ENCODE peak calls at places on chromosomes 13 and 19, in five cellular contexts. M, H, Q, N and G are unnamed samples.

GRCh38 chr19:54287456-54287855 is 6.5 kb upstream of the LILRB2 start:
- DNase-seq in H (no peak), N (no peak), Q (peak; percentile 6), M (no peak), G (peak; percentile 15)

GRCh38 chr19:32924200-32924599 is 47.6 kb downstream of the CEP89 start:
- DNase-seq in N (peak; percentile 35), M (no peak), H (no peak), Q (peak; percentile 14), G (no peak)

GRCh38 chr13:33323766-33324525 is 38.4 kb upstream of the STARD13 start:
- DNase-seq in Q (peak; percentile 37), M (no peak), H (no peak), N (no peak), G (peak; percentile 76)

GRCh38 chr13:72458701-72459100 is 268.7 kb downstream of the MZT1 start:
- DNase-seq in Q (peak; percentile 36), H (no peak), M (peak; percentile 9), N (no peak), G (peak; percentile 6)

GRCh38 chr13:52374873-52375411 is 31.0 kb downstream of the THSD1 start:
- DNase-seq in Q (no peak), N (no peak), M (no peak), H (no peak), G (no peak)

GRCh38 chr13:106867249-106867648 is 299.3 kb upstream of the ARGLU1 start:
- DNase-seq in H (no peak), N (no peak), M (no peak), Q (peak; percentile 2), G (peak; percentile 17)

GRCh38 chr13:76769238-76769859 is 116.9 kb downstream of the KCTD12 start:
- DNase-seq in Q (peak; percentile 19), M (no peak), N (no peak), H (no peak), G (no peak)

GRCh38 chr19:18815673-18816072 is 16.1 kb upstream of the UPF1 start:
- DNase-seq in N (no peak), M (no peak), Q (no peak), H (no peak), G (no peak)

GRCh38 chr13:60765700-60766411 is 368.8 kb downstream of the TDRD3 start:
- DNase-seq in M (no peak), H (no peak), Q (peak; percentile 85), N (no peak), G (no peak)

GRCh38 chr13:25980255-25980654 is 71.6 kb downstream of the SHISA2 start:
- DNase-seq in H (no peak), Q (peak; percentile 10), M (peak; percentile 60), N (no peak), G (peak; percentile 32)

GRCh38 chr19:48397263-48397635 is 3.8 kb downstream of the GRIN2D start:
- DNase-seq in Q (no peak), N (no peak), H (no peak), M (no peak), G (no peak)

GRCh38 chr19:48397636-48398328 is 4.3 kb downstream of the GRIN2D start:
- DNase-seq in Q (no peak), H (no peak), N (no peak), M (no peak), G (no peak)

GRCh38 chr19:48396871-48397176 is 3.4 kb downstream of the GRIN2D start:
- DNase-seq in M (no peak), Q (no peak), H (no peak), N (no peak), G (no peak)

GRCh38 chr19:48400018-48400742 is 6.7 kb downstream of the GRIN2D start:
- DNase-seq in N (peak; percentile 67), H (no peak), M (no peak), Q (peak; percentile 76), G (no peak)

GRCh38 chr19:48398329-48399235 is 5.1 kb downstream of the GRIN2D start:
- DNase-seq in H (peak; percentile 77), N (peak; percentile 86), Q (peak; percentile 85), M (peak; percentile 86), G (peak; percentile 58)
- H3K4me3 ChIP-seq in H (peak overlapping the region; percentile 24), N (peak overlapping the region; percentile 24), Q (no peak overlapping the region), M (peak overlapping the region; percentile 64), G (peak overlapping the region; percentile 79)

DNA sequence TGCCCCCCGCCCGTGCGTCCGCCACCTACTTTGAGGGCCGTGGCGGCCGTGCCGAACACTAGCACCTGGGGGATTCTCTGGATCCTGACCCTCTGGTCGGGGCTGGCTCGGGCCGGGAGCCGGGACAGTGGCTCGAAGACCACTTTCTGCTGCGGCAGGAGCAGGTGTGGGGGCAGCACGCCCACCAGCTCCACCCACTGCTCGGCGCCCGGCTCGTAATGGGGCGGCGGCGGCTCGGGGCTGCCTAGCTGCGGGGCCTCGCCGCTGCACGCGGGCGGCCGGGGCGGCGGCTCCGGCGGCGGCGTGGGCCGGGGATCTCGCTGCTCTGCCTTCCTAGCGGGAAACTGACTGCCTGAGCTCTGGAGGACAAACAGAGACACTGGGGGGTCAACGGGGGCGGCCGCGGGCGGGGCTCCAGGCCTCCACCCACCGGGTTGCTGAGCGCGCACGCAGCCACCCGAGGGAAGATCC is 26.4 kb downstream of the DCAF15 start:
- DNase-seq in H (peak; percentile 24), N (no peak), M (peak; percentile 36), Q (no peak), G (no peak)
- H3K4me1 ChIP-seq in H (peaks cover 10% of the 10 kb centered on the region), N (peaks cover 7% of the 10 kb centered on the region), M (peaks cover 33% of the 10 kb centered on the region), Q (peaks cover 2% of the 10 kb centered on the region), G (no peaks in the 10 kb centered on the region)

DNA sequence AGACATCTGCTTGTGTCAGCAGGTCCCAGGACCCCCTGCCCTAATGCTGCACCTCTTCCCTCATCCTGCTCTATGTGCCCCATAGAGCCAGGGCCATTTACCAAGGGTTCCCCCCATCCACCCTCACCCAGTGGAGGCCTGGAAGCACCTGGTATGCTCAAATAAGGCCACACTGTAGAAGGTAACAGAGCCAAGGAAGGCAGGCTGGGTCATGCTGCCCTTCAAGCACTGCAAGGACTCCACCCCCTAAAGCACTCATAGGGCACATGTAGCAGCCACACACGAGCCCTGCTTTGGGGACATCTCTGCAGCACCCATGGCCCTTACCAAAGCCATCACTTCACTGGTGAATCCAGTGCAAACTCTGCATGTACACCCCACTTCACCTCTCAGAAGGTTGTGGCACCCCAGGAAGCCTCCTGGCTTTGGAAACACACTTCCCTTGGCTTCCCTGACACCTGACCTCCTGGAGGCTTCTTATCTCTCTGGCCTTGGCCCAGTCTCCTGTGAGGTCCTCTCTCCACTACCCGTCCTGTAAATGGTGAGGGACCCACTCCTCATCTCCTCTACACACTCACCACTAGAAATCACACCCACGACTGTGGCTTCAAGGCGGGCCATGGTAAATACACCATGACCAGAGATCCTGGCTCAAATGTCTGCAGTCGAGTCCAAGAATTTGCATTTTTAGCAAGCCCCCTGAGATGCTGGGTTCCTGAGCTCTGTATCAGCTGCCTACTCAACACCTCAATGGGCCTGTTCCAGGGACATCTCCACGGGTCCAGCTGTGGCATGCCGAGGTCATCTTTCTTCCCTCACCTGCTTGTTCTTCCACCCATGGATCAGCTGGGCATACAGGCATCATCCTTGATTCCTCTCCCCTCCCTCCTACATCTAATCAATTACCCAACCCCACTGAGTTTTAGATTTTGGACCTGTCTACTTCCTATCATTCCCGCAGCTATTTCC is 80.9 kb upstream of the DOCK9 start:
- DNase-seq in H (no peak), Q (no peak), M (no peak), N (no peak), G (no peak)
- H3K9ac ChIP-seq in H (no peak overlapping the region), Q (no peak overlapping the region), M (no peak overlapping the region), N (no peak overlapping the region), G (no peak overlapping the region)

DNA sequence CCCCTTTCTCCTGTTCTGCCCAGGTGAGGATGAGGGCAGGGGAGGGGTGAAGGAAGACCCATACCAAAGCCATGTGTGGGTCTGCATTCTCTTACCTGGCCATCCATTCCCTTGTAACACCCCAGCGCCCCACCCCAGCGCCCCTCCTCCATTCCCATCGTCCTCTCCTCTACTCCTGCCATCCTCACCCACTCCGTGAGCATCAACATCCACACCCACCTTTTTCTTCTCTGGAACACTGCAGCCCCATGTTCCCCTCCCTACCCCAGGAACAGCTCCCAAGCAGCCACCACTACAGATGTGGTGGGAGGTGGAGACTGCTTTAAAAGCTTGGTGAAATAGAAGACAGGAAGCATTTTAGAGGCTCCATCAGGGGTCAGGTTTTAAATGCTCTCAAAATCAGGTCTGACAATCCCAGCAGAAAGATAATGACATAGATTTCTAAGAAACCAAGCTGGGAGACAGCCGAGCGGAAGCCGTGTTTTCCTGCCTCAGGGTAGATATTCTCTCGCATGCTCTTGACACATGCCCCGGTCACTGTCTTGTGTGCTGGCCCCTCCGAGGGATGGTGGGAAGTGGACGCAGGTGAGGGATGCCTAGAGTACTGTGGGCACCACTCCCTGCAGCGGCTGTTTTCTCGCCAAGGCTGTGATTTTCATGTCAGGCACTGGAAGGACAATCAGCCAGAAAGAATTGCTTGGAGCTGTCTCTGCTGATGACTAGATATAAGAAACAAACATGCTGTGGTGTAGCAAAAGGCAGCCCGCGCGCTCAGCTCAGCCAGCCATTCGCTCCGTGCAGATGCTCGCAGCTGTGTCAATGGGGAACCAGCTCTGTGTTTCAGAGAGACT is 9.8 kb downstream of the MEDAG start:
- DNase-seq in M (no peak), Q (no peak), N (no peak), H (no peak), G (no peak)
- H3K4me3 ChIP-seq in M (no peak overlapping the region), Q (no peak overlapping the region), N (no peak overlapping the region), H (no peak overlapping the region), G (no peak overlapping the region)

GRCh38 chr13:114162533-114162922 is 16.5 kb upstream of the CFAP97D2 start:
- DNase-seq in H (no peak), Q (no peak), N (no peak), M (no peak), G (no peak)

GRCh38 chr13:114166381-114167131 is 12.5 kb upstream of the CFAP97D2 start:
- DNase-seq in H (no peak), N (no peak), M (no peak), Q (no peak), G (no peak)

GRCh38 chr13:114161644-114162532 is 17.2 kb upstream of the CFAP97D2 start:
- DNase-seq in M (no peak), N (peak; percentile 82), Q (peak; percentile 34), H (no peak), G (no peak)

GRCh38 chr13:114164681-114165429 is 14.2 kb upstream of the CFAP97D2 start:
- DNase-seq in Q (no peak), H (no peak), N (no peak), M (no peak), G (no peak)

GRCh38 chr13:114164027-114164426 is 15.0 kb upstream of the CFAP97D2 start:
- DNase-seq in Q (no peak), M (no peak), N (no peak), H (no peak), G (no peak)
- H3K4me1 ChIP-seq in Q (peaks cover 2% of the 10 kb centered on the region), M (peaks cover 8% of the 10 kb centered on the region), N (peaks cover 3% of the 10 kb centered on the region), H (peaks cover 5% of the 10 kb centered on the region), G (peaks cover 13% of the 10 kb centered on the region)

GRCh38 chr13:97255515-97255999 is 33.4 kb downstream of the MBNL2 start:
- DNase-seq in M (no peak), H (no peak), Q (peak; percentile 56), N (no peak), G (no peak)

GRCh38 chr13:97253581-97254293 is 31.6 kb downstream of the MBNL2 start:
- DNase-seq in M (no peak), N (no peak), H (no peak), Q (no peak), G (no peak)

GRCh38 chr13:97252735-97253134 is 30.6 kb downstream of the MBNL2 start:
- DNase-seq in N (no peak), Q (no peak), M (no peak), H (no peak), G (no peak)

GRCh38 chr13:97256343-97256783 is 34.2 kb downstream of the MBNL2 start:
- DNase-seq in N (no peak), M (no peak), Q (peak; percentile 99), H (no peak), G (peak; percentile 88)

GRCh38 chr13:97254809-97255208 is 32.7 kb downstream of the MBNL2 start:
- DNase-seq in M (no peak), H (no peak), Q (peak; percentile 93), N (no peak), G (no peak)
- H3K9ac ChIP-seq in M (no peak overlapping the region), H (no peak overlapping the region), Q (no peak overlapping the region), N (no peak overlapping the region), G (peak overlapping the region; percentile 23)